ENCODE peak calls at places on chromosomes 3 and 15, in five cellular contexts. V is thoracic aorta, L is mammary epithelial cell, F is left ventricle myocardium inferior, S is pancreas. I is an unnamed sample. For H3K4me1, the result is how much of the 10 kb centered on the place peaks cover.

GRCh38 chr3:133472242-133472641 is 72.4 kb downstream of the BFSP2 start:
- DNase-seq in F (no peak), V (no peak), S (peak), L (peak), I (peak)

GRCh38 chr3:14397940-14398800 is 4.2 kb upstream of the SLC6A6 start:
- DNase-seq in V (no peak), F (no peak), L (no peak), S (no peak), I (no peak)

GRCh38 chr3:16468114-16469098 is 45.1 kb downstream of the RFTN1 start:
- DNase-seq in V (no peak), F (no peak), L (no peak), S (no peak), I (peak)

GRCh38 chr3:127064391-127065137 is 81.6 kb downstream of the PLXNA1 start:
- DNase-seq in V (no peak), S (no peak), F (no peak), L (peak), I (no peak)

GRCh38 chr15:90780916-90781315 is 63.8 kb downstream of the BLM start:
- DNase-seq in F (no peak), S (no peak), V (no peak), L (no peak), I (no peak)

GRCh38 chr3:122305818-122306621 is 19.0 kb upstream of the CSTA start:
- DNase-seq in L (peak), S (peak), V (no peak), F (no peak), I (no peak)

GRCh38 chr3:24972491-24972890 is 455.6 kb upstream of the RARB start:
- DNase-seq in V (no peak), S (no peak), L (no peak), F (no peak), I (no peak)

GRCh38 chr3:171335559-171335958 is 124.6 kb downstream of the TNIK start:
- DNase-seq in S (no peak), F (no peak), L (no peak), V (no peak), I (no peak)

GRCh38 chr3:109050591-109051167 is 67.3 kb downstream of the MORC1 start:
- DNase-seq in S (peak), F (no peak), V (no peak), L (peak), I (no peak)

GRCh38 chr3:159366476-159366875 is 564.6 kb downstream of the MFSD1 start:
- DNase-seq in S (no peak), F (no peak), L (peak), V (no peak), I (no peak)

GRCh38 chr3:194474675-194475074 is 12.1 kb downstream of the ATP13A3 start:
- DNase-seq in S (no peak), F (no peak), L (no peak), V (no peak), I (no peak)

GRCh38 chr3:86951343-86951742 is 39.6 kb downstream of the VGLL3 start:
- DNase-seq in L (peak), F (no peak), V (no peak), S (no peak), I (no peak)

GRCh38 chr3:141237701-141238521 is 6.3 kb downstream of the PXYLP1 start:
- DNase-seq in L (no peak), S (peak), V (no peak), F (peak), I (peak)

DNA sequence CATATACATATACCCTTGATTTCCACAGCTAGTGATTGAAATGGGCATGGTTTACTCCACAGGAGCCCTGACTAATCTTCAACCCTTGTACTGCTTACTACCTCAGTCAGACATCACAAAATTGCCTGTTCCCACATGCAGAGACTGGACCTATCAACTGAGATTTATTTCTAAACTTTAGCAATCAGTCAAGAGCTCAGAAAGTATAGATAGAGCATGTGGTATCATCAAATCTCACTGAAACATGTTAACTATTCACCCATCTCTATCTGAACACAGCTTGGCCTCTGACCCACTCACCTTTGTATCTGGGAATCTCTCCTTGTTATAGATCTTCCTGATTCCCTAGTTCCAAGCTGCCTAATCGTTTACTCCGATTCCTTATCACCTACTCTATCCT is 14.6 kb downstream of the ADAM10 start:
- DNase-seq in V (no peak), S (no peak), F (no peak), L (peak), I (no peak)
- H3K4me1 ChIP-seq in V (under half), S (under half), F (half or more), L (half or more), I (half or more)

GRCh38 chr15:70023064-70023768 is 74.5 kb downstream of the TLE3 start:
- DNase-seq in L (peak), V (no peak), S (no peak), F (no peak), I (no peak)
- H3K4me3 ChIP-seq in L (no peak), V (peak), S (no peak), F (no peak), I (no peak)

GRCh38 chr3:152296382-152296781 is 27.7 kb downstream of the MBNL1 start:
- DNase-seq in F (no peak), L (no peak), V (no peak), S (no peak), I (no peak)

GRCh38 chr3:152293607-152294006 is 24.9 kb downstream of the MBNL1 start:
- DNase-seq in V (no peak), F (no peak), S (no peak), L (no peak), I (no peak)

GRCh38 chr3:152295344-152295743 is 26.6 kb downstream of the MBNL1 start:
- DNase-seq in V (no peak), L (no peak), F (no peak), S (no peak), I (no peak)

GRCh38 chr3:152296990-152297389 is 28.3 kb downstream of the MBNL1 start:
- DNase-seq in F (no peak), S (no peak), V (no peak), L (no peak), I (no peak)

DNA sequence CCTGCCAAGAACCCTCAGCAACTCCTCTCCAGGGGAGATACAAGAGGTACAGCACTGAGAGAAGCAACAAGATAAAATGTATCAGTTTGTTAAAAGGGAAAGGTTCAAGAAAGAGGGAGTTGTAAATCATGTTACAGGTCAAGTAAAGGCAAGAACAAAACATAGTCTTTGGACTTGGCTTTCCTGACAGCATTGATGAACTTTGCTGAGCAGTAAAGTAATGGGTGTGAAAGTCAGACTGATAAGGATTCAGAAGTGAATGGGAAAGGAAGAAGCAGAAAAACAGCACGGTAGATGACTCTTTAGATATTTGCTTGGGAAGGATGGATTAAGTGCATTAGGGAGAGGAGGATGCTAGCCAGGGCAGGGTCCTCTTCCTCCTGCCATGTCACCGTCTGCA is 27.1 kb downstream of the MBNL1 start:
- DNase-seq in L (no peak), F (no peak), V (no peak), S (no peak), I (no peak)
- H3K4me1 ChIP-seq in L (under half), F (half or more), V (half or more), S (under half), I (half or more)

DNA sequence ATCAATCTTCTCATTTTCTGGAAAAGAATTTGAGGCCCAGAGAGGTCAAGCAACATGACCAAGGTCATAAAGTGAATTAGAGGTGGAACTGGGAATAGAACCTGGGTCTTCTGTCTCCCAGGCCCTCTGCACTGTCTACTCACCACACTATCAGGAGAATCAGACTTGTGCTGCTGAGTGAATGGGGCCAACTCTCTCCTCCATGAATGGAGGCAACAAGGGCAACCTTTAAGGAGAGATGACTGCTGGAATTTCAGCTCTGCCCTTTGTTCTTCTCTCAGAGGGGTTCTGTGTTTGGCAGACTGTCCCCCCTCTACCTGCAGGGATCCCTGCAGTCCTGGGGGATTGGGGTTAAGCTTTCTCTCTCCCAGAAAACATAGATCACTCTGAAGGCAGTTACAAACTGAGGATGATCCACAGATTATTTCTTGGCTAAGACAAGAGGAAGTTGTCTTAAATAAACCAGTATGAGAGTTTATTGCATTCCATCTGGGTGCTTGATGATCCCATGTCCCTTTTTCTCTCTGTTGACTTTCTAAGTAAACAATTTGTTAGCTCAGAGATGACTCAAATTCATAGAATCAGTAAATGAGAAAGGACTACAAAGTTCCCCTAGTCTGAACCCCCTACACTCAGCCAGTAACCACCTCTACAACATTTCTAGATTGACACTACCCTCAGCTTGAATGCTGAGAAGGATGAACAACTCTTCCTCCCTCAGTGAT is 99.0 kb upstream of the LIPC start:
- DNase-seq in L (peak), S (peak), F (no peak), V (no peak), I (no peak)
- H3K4me3 ChIP-seq in L (no peak), S (no peak), F (no peak), V (peak), I (no peak)

GRCh38 chr3:32422943-32423342 is 31.3 kb downstream of the CMTM7 start:
- DNase-seq in V (no peak), L (no peak), F (no peak), S (no peak), I (no peak)

GRCh38 chr3:32421991-32422859 is 30.6 kb downstream of the CMTM7 start:
- DNase-seq in L (peak), S (peak), V (peak), F (peak), I (peak)

GRCh38 chr3:32423534-32423933 is 31.9 kb downstream of the CMTM7 start:
- DNase-seq in S (no peak), F (no peak), L (no peak), V (no peak), I (no peak)

GRCh38 chr3:32424581-32425250 is 33.1 kb downstream of the CMTM7 start:
- DNase-seq in L (no peak), V (no peak), F (no peak), S (no peak), I (no peak)

DNA sequence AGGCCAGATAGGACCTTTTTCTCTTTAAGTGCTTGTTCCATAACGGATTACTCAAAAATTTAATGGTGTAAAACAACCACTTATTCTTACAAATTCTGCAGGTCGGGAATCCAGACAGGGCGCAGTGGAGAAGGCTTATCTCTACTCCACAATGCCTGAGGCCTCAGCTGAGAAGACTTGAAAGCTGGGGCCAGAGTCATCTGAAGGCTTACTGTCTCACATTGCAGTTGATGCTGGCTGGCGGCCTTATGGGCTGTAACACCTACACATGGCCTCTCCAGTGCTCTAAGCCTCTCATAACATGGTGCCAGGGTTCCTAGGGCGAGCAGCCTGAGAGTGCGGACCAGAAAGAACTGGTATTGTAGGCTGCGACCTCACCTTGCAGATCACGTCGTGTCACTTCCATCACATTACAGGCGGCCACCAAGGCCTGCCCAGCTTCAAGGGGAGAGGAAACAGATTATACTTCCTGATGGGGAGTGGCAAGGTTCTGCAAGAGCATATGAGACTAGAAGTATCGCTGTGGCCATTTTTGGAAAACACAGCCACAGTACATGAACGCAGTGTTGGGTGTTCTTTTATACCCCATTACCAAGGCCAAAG is 32.4 kb downstream of the CMTM7 start:
- DNase-seq in V (no peak), S (no peak), L (no peak), F (no peak), I (no peak)
- H3K4me1 ChIP-seq in V (under half), S (half or more), L (half or more), F (under half), I (under half)

GRCh38 chr3:58535531-58536500 is 1.2 kb downstream of the ACOX2 start:
- DNase-seq in V (no peak), L (peak), S (no peak), F (no peak), I (no peak)
- H3K4me3 ChIP-seq in V (peak), L (no peak), S (no peak), F (peak), I (peak)

GRCh38 chr3:125123906-125124305 is 68.1 kb upstream of the HEG1 start:
- DNase-seq in S (no peak), L (no peak), F (no peak), V (no peak), I (no peak)

GRCh38 chr3:125120370-125121122 is 64.7 kb upstream of the HEG1 start:
- DNase-seq in F (no peak), V (no peak), S (no peak), L (no peak), I (no peak)

GRCh38 chr3:125119752-125120369 is 64.1 kb upstream of the HEG1 start:
- DNase-seq in V (no peak), F (no peak), L (no peak), S (no peak), I (no peak)

GRCh38 chr3:125123455-125123854 is 67.7 kb upstream of the HEG1 start:
- DNase-seq in V (no peak), F (no peak), L (no peak), S (no peak), I (no peak)

GRCh38 chr3:125121246-125122010 is 65.6 kb upstream of the HEG1 start:
- DNase-seq in V (no peak), L (no peak), F (no peak), S (no peak), I (no peak)
- H3K4me1 ChIP-seq in V (under half), L (under half), F (under half), S (under half), I (under half)

GRCh38 chr15:67110400-67110799 is 45.0 kb downstream of the SMAD3 start:
- DNase-seq in V (no peak), F (no peak), L (no peak), S (no peak), I (no peak)
- H3K4me3 ChIP-seq in V (no peak), F (no peak), L (no peak), S (no peak), I (no peak)